ENCODE peak calls at places on chromosome 18, in four cellular contexts. One of them, this sample, is unnamed. For H3K36me3, the result is how much of the 10 kb centered on the place peaks cover.

GRCh38 chr18:39591647-39592046 is 2026.0 kb upstream of the CELF4 start:
- DNase-seq in astrocyte: no peak
- DNase-seq in tibial nerve: no peak
- DNase-seq in lower lobe of right lung: no peak
- DNase-seq in this sample: no peak

GRCh38 chr18:79690586-79691482 is 11.2 kb downstream of the CTDP1 start:
- DNase-seq in astrocyte: no peak
- DNase-seq in tibial nerve: no peak
- DNase-seq in lower lobe of right lung: no peak
- DNase-seq in this sample: no peak

GRCh38 chr18:76822510-76823165 is at the start of gene ZNF236:
- DNase-seq in astrocyte: peak
- DNase-seq in tibial nerve: peak
- DNase-seq in lower lobe of right lung: peak
- DNase-seq in this sample: peak

GRCh38 chr18:44716697-44717163 is 36.0 kb downstream of the SETBP1 start:
- DNase-seq in astrocyte: no peak
- DNase-seq in tibial nerve: no peak
- DNase-seq in lower lobe of right lung: no peak
- DNase-seq in this sample: peak

GRCh38 chr18:12657849-12658829 is at the start of gene SPIRE1:
- DNase-seq in astrocyte: peak
- DNase-seq in tibial nerve: peak
- DNase-seq in lower lobe of right lung: peak
- DNase-seq in this sample: peak

GRCh38 chr18:77068321-77068841 is 64.2 kb downstream of the MBP start:
- DNase-seq in astrocyte: peak
- DNase-seq in tibial nerve: no peak
- DNase-seq in lower lobe of right lung: no peak
- DNase-seq in this sample: peak

GRCh38 chr18:31648966-31649429 is 35.4 kb downstream of the B4GALT6 start:
- DNase-seq in astrocyte: peak
- DNase-seq in tibial nerve: no peak
- DNase-seq in lower lobe of right lung: no peak
- DNase-seq in this sample: peak

GRCh38 chr18:10131036-10131774 is 217.4 kb downstream of the VAPA start:
- DNase-seq in astrocyte: no peak
- DNase-seq in tibial nerve: no peak
- DNase-seq in lower lobe of right lung: no peak
- DNase-seq in this sample: no peak

GRCh38 chr18:31190919-31191318 is 28.3 kb upstream of the DSC1 start:
- DNase-seq in astrocyte: no peak
- DNase-seq in tibial nerve: no peak
- DNase-seq in lower lobe of right lung: no peak
- DNase-seq in this sample: no peak

GRCh38 chr18:10515456-10515855 is 10.4 kb upstream of the NAPG start:
- DNase-seq in astrocyte: no peak
- DNase-seq in tibial nerve: no peak
- DNase-seq in lower lobe of right lung: no peak
- DNase-seq in this sample: no peak

GRCh38 chr18:50507120-50507590 is 52.7 kb upstream of the MAPK4 start:
- DNase-seq in astrocyte: no peak
- DNase-seq in tibial nerve: no peak
- DNase-seq in lower lobe of right lung: no peak
- DNase-seq in this sample: peak

GRCh38 chr18:3461704-3462103 is 11.7 kb downstream of the TGIF1 start:
- DNase-seq in astrocyte: no peak
- DNase-seq in tibial nerve: no peak
- DNase-seq in lower lobe of right lung: no peak
- DNase-seq in this sample: no peak

GRCh38 chr18:60675801-60676200 is 303.2 kb upstream of the MC4R start:
- DNase-seq in astrocyte: no peak
- DNase-seq in tibial nerve: no peak
- DNase-seq in lower lobe of right lung: no peak
- DNase-seq in this sample: no peak

DNA sequence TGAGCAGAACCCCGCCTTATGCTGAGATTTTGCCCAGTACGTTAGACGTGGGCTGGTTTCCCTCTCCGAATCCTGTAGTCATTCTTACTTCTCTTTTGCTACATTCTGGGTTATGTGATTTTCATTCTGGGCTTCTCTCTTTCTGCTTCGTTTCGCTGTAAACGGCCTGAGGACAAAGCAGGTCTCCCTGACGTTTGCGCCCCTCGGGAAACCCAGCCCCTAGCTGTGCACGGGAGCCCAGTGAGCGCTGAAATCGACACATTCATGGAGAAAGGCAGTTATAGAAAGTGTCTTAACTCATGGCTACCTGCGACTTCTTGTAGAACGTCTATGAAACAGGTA is 22.7 kb upstream of the MC5R start:
- DNase-seq in astrocyte: no peak
- DNase-seq in tibial nerve: no peak
- DNase-seq in lower lobe of right lung: no peak
- DNase-seq in this sample: no peak
- H3K4me3 ChIP-seq in astrocyte: peak
- H3K4me3 ChIP-seq in tibial nerve: no peak
- H3K4me3 ChIP-seq in lower lobe of right lung: peak
- H3K4me3 ChIP-seq in this sample: peak

DNA sequence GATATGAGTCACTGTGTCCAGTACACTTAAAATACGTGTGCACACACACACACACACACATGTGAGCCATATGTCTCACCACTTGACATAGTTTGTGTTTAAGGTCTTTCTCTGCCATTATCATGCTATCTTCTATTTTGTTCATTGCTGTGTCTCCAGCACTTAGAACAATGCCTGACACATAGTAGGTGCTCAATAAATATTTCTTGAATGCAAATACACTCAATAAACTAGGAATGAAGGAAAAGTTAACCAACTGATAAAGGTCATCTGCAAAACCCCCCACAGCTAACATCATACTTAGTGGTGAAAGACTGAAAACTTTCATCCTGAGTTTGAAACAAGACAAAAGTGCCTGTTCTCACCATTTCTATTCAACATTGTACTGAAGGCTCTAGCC is 4.4 kb downstream of the MOCOS start:
- DNase-seq in astrocyte: no peak
- DNase-seq in tibial nerve: no peak
- DNase-seq in lower lobe of right lung: no peak
- DNase-seq in this sample: no peak
- H3K36me3 ChIP-seq in astrocyte: under half
- H3K36me3 ChIP-seq in tibial nerve: under half
- H3K36me3 ChIP-seq in lower lobe of right lung: under half
- H3K36me3 ChIP-seq in this sample: under half

GRCh38 chr18:59022167-59022945 is 117.3 kb upstream of the SEC11C start:
- DNase-seq in astrocyte: peak
- DNase-seq in tibial nerve: no peak
- DNase-seq in lower lobe of right lung: no peak
- DNase-seq in this sample: peak
- H3K4me3 ChIP-seq in astrocyte: no peak
- H3K4me3 ChIP-seq in tibial nerve: no peak
- H3K4me3 ChIP-seq in lower lobe of right lung: no peak
- H3K4me3 ChIP-seq in this sample: no peak

GRCh38 chr18:23857756-23858155 is 156.8 kb upstream of the TTC39C start:
- DNase-seq in astrocyte: peak
- DNase-seq in tibial nerve: no peak
- DNase-seq in lower lobe of right lung: peak
- DNase-seq in this sample: no peak
- H3K36me3 ChIP-seq in astrocyte: under half
- H3K36me3 ChIP-seq in tibial nerve: under half
- H3K36me3 ChIP-seq in lower lobe of right lung: under half
- H3K36me3 ChIP-seq in this sample: under half

GRCh38 chr18:21496277-21496835 is 104.1 kb downstream of the ESCO1 start:
- DNase-seq in astrocyte: no peak
- DNase-seq in tibial nerve: no peak
- DNase-seq in lower lobe of right lung: no peak
- DNase-seq in this sample: no peak
- H3K4me3 ChIP-seq in astrocyte: no peak
- H3K4me3 ChIP-seq in tibial nerve: no peak
- H3K4me3 ChIP-seq in lower lobe of right lung: no peak
- H3K4me3 ChIP-seq in this sample: no peak

DNA sequence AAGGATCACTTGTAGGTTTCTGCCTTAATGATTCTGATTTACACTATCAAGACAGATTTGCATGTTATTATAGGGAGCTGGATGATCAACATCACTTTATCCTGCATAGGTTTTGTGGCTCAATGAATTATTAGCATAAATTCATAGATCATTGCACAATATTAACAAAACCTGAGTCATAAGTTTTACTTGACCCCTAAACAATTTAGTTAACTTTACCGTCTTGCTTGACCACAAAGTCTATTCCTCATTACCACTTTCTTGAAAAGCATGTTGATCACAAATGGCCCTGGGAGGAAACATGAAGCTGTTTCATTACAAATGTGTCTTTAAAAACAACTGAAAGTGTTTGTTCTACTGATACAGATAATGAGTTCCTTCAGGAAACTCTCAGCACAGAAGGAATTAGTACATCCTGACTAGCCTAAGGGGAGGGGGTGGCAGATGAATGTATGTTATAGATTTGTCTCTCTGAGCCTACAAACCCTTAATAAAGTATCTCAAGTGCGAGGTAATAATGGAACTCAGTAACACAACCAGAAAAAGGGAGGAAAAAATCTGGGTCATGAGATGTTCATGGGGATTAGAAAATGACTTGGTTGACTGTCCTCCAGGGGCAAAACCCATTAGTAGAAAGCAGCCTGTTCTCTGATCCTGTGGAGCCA is 303.4 kb downstream of the PIK3C3 start:
- DNase-seq in astrocyte: peak
- DNase-seq in tibial nerve: no peak
- DNase-seq in lower lobe of right lung: no peak
- DNase-seq in this sample: no peak
- H3K36me3 ChIP-seq in astrocyte: under half
- H3K36me3 ChIP-seq in tibial nerve: under half
- H3K36me3 ChIP-seq in lower lobe of right lung: under half
- H3K36me3 ChIP-seq in this sample: under half

GRCh38 chr18:48852792-48853191 is 98.0 kb downstream of the SMAD7 start:
- DNase-seq in astrocyte: no peak
- DNase-seq in tibial nerve: no peak
- DNase-seq in lower lobe of right lung: no peak
- DNase-seq in this sample: no peak

GRCh38 chr18:48852292-48852691 is 98.5 kb downstream of the SMAD7 start:
- DNase-seq in astrocyte: peak
- DNase-seq in tibial nerve: no peak
- DNase-seq in lower lobe of right lung: no peak
- DNase-seq in this sample: no peak

GRCh38 chr18:48853588-48853987 is 97.2 kb downstream of the SMAD7 start:
- DNase-seq in astrocyte: no peak
- DNase-seq in tibial nerve: no peak
- DNase-seq in lower lobe of right lung: no peak
- DNase-seq in this sample: no peak

GRCh38 chr18:48850891-48851302 is 99.9 kb downstream of the SMAD7 start:
- DNase-seq in astrocyte: peak
- DNase-seq in tibial nerve: no peak
- DNase-seq in lower lobe of right lung: no peak
- DNase-seq in this sample: no peak

DNA sequence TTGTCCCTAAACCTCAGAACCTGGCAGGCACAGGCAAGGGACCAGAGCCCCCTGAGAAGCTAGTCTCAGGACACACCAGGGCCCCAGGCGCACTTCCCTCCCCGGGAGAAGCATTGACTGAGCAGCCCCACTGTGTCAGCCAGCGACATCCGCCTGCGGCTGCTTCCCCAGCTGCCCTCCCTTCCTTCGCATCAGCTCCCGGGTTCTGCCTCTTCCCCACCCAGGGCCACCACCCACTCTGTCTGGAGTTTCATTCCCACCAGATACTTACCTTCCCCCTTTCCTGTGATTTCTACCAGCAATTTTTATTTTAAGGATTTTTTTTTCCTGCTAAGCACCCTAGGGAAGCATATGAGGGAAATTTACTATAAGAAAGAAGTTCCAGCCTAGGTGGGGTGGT is 99.2 kb downstream of the SMAD7 start:
- DNase-seq in astrocyte: no peak
- DNase-seq in tibial nerve: no peak
- DNase-seq in lower lobe of right lung: peak
- DNase-seq in this sample: no peak
- H3K4me3 ChIP-seq in astrocyte: no peak
- H3K4me3 ChIP-seq in tibial nerve: no peak
- H3K4me3 ChIP-seq in lower lobe of right lung: no peak
- H3K4me3 ChIP-seq in this sample: no peak

This sample was measured in MG63.